ENCODE peak calls at places on chromosome 17, in ten cellular contexts. E is DND-41; N is left ventricle myocardium inferior; U is pancreas; S is effector memory CD4-positive, alpha-beta T cell; T is astrocyte; X is prostate gland; V is MM.1S; K is HL-60; D is CD8-positive, alpha-beta T cell. R is an unnamed sample.

GRCh38 chr17:32117399-32117798 is 24.9 kb upstream of the RHOT1 start:
- DNase-seq in E (no peak), N (no peak), U (no peak), S (no peak), T (no peak), X (no peak), V (no peak), K (no peak), D (no peak), R (no peak)

GRCh38 chr17:3558603-3559269 is 1.1 kb upstream of the TRPV3 start:
- DNase-seq in E (no peak), N (no peak), U (no peak), S (peak), T (no peak), X (no peak), V (peak), K (no peak), D (peak), R (peak)

GRCh38 chr17:444879-445454 is 92.4 kb upstream of the RPH3AL start:
- DNase-seq in E (no peak), N (no peak), U (no peak), S (no peak), T (no peak), X (no peak), V (no peak), K (no peak), D (no peak), R (no peak)

GRCh38 chr17:35256629-35257028 is 13.8 kb downstream of the SLFN5 start:
- DNase-seq in E (no peak), N (no peak), U (no peak), S (no peak), T (no peak), X (no peak), V (no peak), K (no peak), D (peak), R (no peak)

GRCh38 chr17:82948957-82949356 is 109.1 kb upstream of the ZNF750 start:
- DNase-seq in E (no peak), N (no peak), U (no peak), S (no peak), T (no peak), X (no peak), V (no peak), K (no peak), D (no peak), R (no peak)

GRCh38 chr17:17971431-17972125 is 622 bp downstream of the TOM1L2 start:
- DNase-seq in E (peak), N (peak), U (peak), S (peak), T (no peak), X (peak), V (no peak), K (peak), D (peak), R (peak)

GRCh38 chr17:4932756-4933155 is 679 bp downstream of the GP1BA start:
- DNase-seq in E (no peak), N (no peak), U (no peak), S (no peak), T (no peak), X (no peak), V (no peak), K (no peak), D (no peak), R (no peak)

GRCh38 chr17:72659811-72660210 is 432.7 kb downstream of the SLC39A11 start:
- DNase-seq in E (no peak), N (no peak), U (no peak), S (no peak), T (no peak), X (no peak), V (no peak), K (no peak), D (no peak), R (no peak)

GRCh38 chr17:80482058-80482318 is 5.6 kb upstream of the NPTX1 start:
- DNase-seq in E (no peak), N (no peak), U (no peak), S (no peak), T (no peak), X (no peak), V (no peak), K (no peak), D (no peak), R (no peak)

GRCh38 chr17:78645421-78646295 is 68.5 kb upstream of the DNAH17 start:
- DNase-seq in E (no peak), N (peak), U (no peak), S (peak), T (no peak), X (no peak), V (peak), K (peak), D (peak), R (peak)

GRCh38 chr17:40364906-40365305 is 369 bp upstream of the GJD3 start:
- DNase-seq in E (no peak), N (no peak), U (no peak), S (no peak), T (no peak), X (no peak), V (no peak), K (no peak), D (no peak), R (no peak)

GRCh38 chr17:74245818-74246204 is 28.2 kb upstream of the DNAI2 start:
- DNase-seq in E (no peak), N (no peak), U (no peak), S (no peak), T (no peak), X (no peak), V (no peak), K (no peak), D (no peak), R (no peak)

GRCh38 chr17:40068917-40069750 is 6.4 kb downstream of the THRA start:
- DNase-seq in E (peak), N (peak), U (peak), S (peak), T (peak), X (peak), V (peak), K (peak), D (peak), R (peak)

GRCh38 chr17:40816569-40816968 is 5.8 kb downstream of the KRT10 start:
- DNase-seq in E (no peak), N (no peak), U (no peak), S (no peak), T (no peak), X (no peak), V (no peak), K (no peak), D (no peak), R (no peak)

GRCh38 chr17:58527949-58528348 is 13.5 kb upstream of the MTMR4 start:
- DNase-seq in E (no peak), N (no peak), U (no peak), S (no peak), T (peak), X (no peak), V (no peak), K (no peak), D (no peak), R (peak)

GRCh38 chr17:8872036-8872704 is 4.7 kb upstream of the PIK3R6 start:
- DNase-seq in E (no peak), N (no peak), U (no peak), S (no peak), T (no peak), X (no peak), V (no peak), K (peak), D (no peak), R (no peak)

GRCh38 chr17:10051112-10051511 is 146.0 kb upstream of the RCVRN start:
- DNase-seq in E (no peak), N (no peak), U (no peak), S (no peak), T (no peak), X (no peak), V (no peak), K (no peak), D (no peak), R (peak)

GRCh38 chr17:10050597-10051101 is 145.6 kb upstream of the RCVRN start:
- DNase-seq in E (peak), N (no peak), U (no peak), S (no peak), T (no peak), X (no peak), V (peak), K (peak), D (no peak), R (peak)

GRCh38 chr17:10046259-10046658 is 141.2 kb upstream of the RCVRN start:
- DNase-seq in E (no peak), N (no peak), U (no peak), S (no peak), T (no peak), X (no peak), V (no peak), K (no peak), D (no peak), R (no peak)

GRCh38 chr17:10048951-10049350 is 143.9 kb upstream of the RCVRN start:
- DNase-seq in E (no peak), N (no peak), U (no peak), S (no peak), T (no peak), X (no peak), V (no peak), K (no peak), D (no peak), R (no peak)

DNA sequence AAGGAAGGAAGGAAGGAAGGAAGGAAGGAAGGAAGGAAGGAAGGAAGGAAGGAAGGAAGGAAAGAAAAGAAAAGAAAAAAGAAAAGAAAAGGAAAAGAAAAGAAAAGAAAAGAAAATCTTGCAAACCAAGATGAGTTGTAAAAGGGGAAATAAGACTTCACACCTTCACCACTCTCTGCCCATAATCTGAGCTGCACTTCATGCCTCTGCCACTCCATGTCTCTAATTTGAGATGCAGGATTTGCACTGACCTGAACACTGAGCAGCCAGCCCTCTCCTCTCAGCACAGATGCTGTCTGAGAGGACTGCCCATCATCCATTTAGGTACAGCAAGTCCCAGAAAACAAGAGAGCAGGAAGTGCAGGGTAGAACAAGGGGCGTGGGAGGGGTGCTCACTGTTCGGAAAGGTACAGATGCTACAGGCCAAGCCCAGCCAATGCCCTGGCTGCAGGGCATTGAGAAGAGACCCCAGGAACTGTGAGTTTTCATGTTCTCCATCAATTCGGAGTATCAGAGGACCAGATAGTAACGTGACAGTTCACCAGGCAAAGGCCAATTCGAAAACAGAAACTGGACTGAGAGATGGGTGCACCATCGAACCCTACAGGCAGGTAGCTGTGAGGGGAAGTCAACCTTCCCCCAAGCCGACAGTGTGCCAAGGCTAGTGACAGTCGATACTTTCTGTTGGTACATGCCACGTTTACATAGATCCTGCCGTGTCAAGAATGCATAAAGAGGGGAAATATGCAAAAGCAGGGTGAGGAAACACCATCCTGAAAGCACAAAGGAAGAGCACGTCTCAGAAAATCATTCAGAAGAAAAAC is 141.9 kb upstream of the RCVRN start:
- DNase-seq in E (no peak), N (no peak), U (no peak), S (no peak), T (no peak), X (no peak), V (no peak), K (no peak), D (no peak), R (no peak)
- H3K27ac ChIP-seq in E (no peak), N (peak), U (no peak), S (no peak), T (no peak), X (no peak), V (no peak), K (no peak), D (no peak), R (no peak)

GRCh38 chr17:64005734-64006167 is 7.6 kb downstream of the PRR29 start:
- DNase-seq in E (no peak), N (no peak), U (no peak), S (no peak), T (no peak), X (no peak), V (no peak), K (no peak), D (no peak), R (no peak)
- H3K27ac ChIP-seq in E (no peak), N (peak), U (no peak), S (peak), T (no peak), X (no peak), V (no peak), K (no peak), D (no peak), R (no peak)

DNA sequence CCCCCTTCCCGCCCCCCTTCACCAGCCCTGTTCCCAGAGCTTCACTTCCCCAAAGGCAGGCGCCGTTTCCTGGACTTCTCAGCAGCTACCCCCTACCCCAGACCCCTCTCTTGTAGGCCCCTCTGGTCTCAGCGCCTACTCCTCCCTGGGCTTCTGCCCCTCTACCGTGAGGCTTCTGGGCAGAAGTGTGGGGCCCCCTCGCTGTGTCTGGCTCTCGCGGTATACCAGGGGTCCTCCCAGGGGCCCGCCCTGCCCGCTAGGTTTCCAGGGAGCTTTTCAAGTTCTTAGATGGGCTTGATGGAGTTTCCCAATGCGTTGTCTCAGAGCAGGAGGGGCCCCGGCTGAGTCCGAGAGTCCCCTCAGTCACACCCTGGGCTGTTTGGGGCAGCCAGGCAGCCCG is 247.1 kb downstream of the SEC14L1 start:
- DNase-seq in E (no peak), N (no peak), U (no peak), S (no peak), T (no peak), X (no peak), V (no peak), K (no peak), D (no peak), R (no peak)
- H3K27ac ChIP-seq in E (peak), N (peak), U (no peak), S (peak), T (no peak), X (peak), V (no peak), K (no peak), D (no peak), R (no peak)

DNA sequence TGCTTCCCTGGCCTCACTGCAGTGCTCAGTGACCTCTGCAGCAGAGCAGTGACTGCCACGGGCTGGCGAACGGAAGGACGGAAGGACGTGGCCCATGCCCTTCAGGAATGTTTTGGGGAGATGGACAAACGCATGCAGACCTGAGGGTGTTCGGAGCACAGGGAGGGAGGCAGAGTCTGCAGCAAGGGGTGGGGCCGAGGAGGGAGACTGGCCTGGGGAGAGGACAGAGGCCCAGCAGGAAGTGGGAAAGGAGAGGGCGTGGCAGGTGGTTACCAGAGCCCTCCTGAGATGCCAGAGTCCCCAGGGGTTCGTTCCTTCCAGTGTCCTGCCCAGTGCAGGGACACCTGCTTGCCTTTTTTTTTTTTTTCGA is 21.9 kb downstream of the ADORA2B start:
- DNase-seq in E (peak), N (no peak), U (no peak), S (no peak), T (no peak), X (no peak), V (no peak), K (peak), D (no peak), R (no peak)
- H3K27ac ChIP-seq in E (peak), N (peak), U (no peak), S (no peak), T (peak), X (peak), V (no peak), K (peak), D (no peak), R (peak)

GRCh38 chr17:77145209-77145608 is 4.4 kb downstream of the SEC14L1 start:
- DNase-seq in E (no peak), N (no peak), U (no peak), S (no peak), T (no peak), X (no peak), V (peak), K (no peak), D (no peak), R (no peak)
- H3K27ac ChIP-seq in E (no peak), N (peak), U (peak), S (no peak), T (peak), X (peak), V (peak), K (no peak), D (no peak), R (peak)

GRCh38 chr17:1511290-1511689 is 5.1 kb downstream of the INPP5K start:
- DNase-seq in E (no peak), N (peak), U (no peak), S (no peak), T (no peak), X (peak), V (no peak), K (no peak), D (no peak), R (no peak)

GRCh38 chr17:1506649-1507254 is 9.7 kb downstream of the INPP5K start:
- DNase-seq in E (no peak), N (peak), U (no peak), S (no peak), T (no peak), X (no peak), V (no peak), K (no peak), D (no peak), R (no peak)

GRCh38 chr17:1512351-1512750 is 4.1 kb downstream of the INPP5K start:
- DNase-seq in E (no peak), N (no peak), U (no peak), S (no peak), T (no peak), X (no peak), V (no peak), K (no peak), D (no peak), R (no peak)

GRCh38 chr17:1511756-1512321 is 4.6 kb downstream of the INPP5K start:
- DNase-seq in E (no peak), N (no peak), U (no peak), S (no peak), T (peak), X (peak), V (no peak), K (no peak), D (no peak), R (no peak)

DNA sequence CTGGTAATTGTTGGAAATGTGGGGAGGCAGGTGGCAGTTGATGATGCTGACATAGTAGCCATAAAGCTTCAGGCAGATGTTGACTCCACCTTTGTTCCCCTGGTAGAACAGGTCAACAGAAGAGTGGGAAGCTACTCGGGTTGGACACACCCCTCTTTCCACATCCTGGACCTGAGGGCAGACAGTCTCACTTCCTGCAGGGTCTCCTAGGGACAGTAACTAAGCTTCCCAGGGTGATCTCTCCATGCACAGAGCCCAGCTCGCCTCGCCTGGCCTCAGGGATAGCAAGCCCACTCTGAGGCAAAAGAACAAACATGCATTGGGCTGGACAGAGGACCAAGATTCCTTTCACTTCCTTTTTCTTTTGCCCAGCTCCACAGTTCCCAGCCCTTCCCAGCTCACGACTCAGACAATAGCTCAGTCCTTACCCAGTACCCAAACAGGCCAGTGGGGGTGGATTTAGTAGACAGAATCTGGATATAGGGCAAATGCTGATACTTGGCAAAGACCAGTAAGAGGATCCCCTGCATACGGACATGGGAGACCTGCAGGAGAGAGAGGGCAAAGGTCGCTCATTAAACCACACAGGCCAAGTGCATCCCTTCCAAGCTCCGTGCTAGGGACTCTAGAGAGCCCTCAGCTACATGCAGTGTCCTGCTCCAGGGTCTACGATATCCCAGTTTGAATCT is 7.0 kb downstream of the INPP5K start:
- DNase-seq in E (no peak), N (no peak), U (no peak), S (no peak), T (no peak), X (no peak), V (no peak), K (no peak), D (no peak), R (no peak)
- H3K27ac ChIP-seq in E (peak), N (peak), U (no peak), S (no peak), T (no peak), X (no peak), V (no peak), K (no peak), D (no peak), R (no peak)

DNA sequence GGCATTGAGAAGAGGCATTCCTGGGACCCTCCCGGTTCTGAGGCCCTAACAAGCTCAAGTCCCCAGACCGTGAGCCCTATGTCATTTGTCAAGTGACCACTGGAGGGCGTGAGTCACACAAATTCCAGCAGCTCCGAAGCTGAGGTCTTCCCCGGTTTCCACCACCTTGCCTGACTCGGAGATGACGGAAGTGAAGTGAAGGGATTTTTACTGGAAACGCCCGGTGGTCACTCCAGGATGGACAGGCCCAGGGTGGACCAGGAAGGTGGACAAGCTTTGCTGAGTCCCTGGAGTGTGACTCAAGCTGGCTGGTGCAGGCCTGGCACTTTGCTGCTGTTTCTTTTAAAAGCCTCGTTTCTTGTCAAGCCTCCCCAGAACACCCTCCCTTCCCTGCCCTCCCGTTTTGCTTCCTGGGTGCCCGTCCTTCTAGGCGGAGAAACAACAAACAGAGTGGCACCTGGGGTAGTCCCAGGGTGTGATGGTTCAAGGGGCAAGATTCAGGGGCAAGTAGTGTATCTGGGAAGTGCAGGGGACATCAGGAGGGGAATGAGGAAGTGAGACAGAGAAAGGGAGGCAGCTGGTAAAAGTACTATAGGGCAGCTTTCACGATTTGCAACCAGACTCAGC is 5.3 kb upstream of the NOS2 start:
- DNase-seq in E (peak), N (peak), U (peak), S (peak), T (peak), X (peak), V (peak), K (peak), D (peak), R (peak)
- H3K27ac ChIP-seq in E (peak), N (peak), U (peak), S (peak), T (no peak), X (no peak), V (peak), K (no peak), D (peak), R (no peak)

R was measured in mesenchymal stem cell.